ENCODE peak calls at places on chromosomes 12 and 14, in six cellular contexts. A is cardiac muscle cell, D is left ventricle myocardium inferior, C is thoracic aorta, W is pancreas, N is dorsolateral prefrontal cortex. R is an unnamed sample. For H3K27me3, the result is how much of the 10 kb centered on the place peaks cover.

GRCh38 chr12:90695415-90695814 is 259.6 kb downstream of the CCER1 start:
- DNase-seq in A (peak), D (no peak), W (no peak), C (no peak), N (no peak), R (no peak)

GRCh38 chr12:66971816-66972215 is 292.9 kb upstream of the GRIP1 start:
- DNase-seq in D (no peak), A (no peak), C (no peak), N (no peak), W (no peak), R (no peak)

GRCh38 chr14:42368234-42368633 is 761.6 kb downstream of the LRFN5 start:
- DNase-seq in C (no peak), D (no peak), W (no peak), N (no peak), A (no peak), R (no peak)

GRCh38 chr12:122106891-122107660 is 28.5 kb downstream of the MLXIP start:
- DNase-seq in D (peak), W (peak), A (peak), C (no peak), N (no peak), R (no peak)

GRCh38 chr12:86445361-86445760 is 189.2 kb upstream of the MGAT4C start:
- DNase-seq in W (no peak), C (no peak), N (no peak), A (peak), D (no peak), R (no peak)

GRCh38 chr14:55518391-55518790 is 61.6 kb upstream of the KTN1 start:
- DNase-seq in A (peak), W (no peak), C (no peak), N (no peak), D (no peak), R (no peak)

GRCh38 chr12:123713398-123714301 is 1.5 kb downstream of the ATP6V0A2 start:
- DNase-seq in C (no peak), A (peak), N (no peak), W (no peak), D (no peak), R (peak)

GRCh38 chr12:102510031-102510430 is 29.7 kb upstream of the IGF1 start:
- DNase-seq in W (no peak), N (no peak), D (no peak), A (no peak), C (no peak), R (no peak)

GRCh38 chr12:1815814-1816729 is 4.3 kb upstream of the LRTM2 start:
- DNase-seq in W (no peak), A (peak), N (no peak), C (no peak), D (no peak), R (no peak)

GRCh38 chr14:46054526-46054925 is 597.1 kb downstream of the RPL10L start:
- DNase-seq in D (no peak), A (peak), W (no peak), C (no peak), N (no peak), R (no peak)

GRCh38 chr14:25220514-25220913 is 170.6 kb upstream of the STXBP6 start:
- DNase-seq in N (no peak), W (no peak), A (no peak), D (no peak), C (no peak), R (no peak)

GRCh38 chr12:43758247-43758727 is 303 bp downstream of the PUS7L start:
- DNase-seq in D (no peak), A (peak), C (no peak), W (no peak), N (peak), R (no peak)

GRCh38 chr14:71524321-71524982 is 407.8 kb upstream of the RGS6 start:
- DNase-seq in N (no peak), A (no peak), C (no peak), W (no peak), D (no peak), R (no peak)

GRCh38 chr14:104171029-104171697 is 32.8 kb downstream of the KIF26A start:
- DNase-seq in N (no peak), A (no peak), C (no peak), W (peak), D (no peak), R (no peak)

GRCh38 chr14:75595211-75595610 is 16.8 kb downstream of the FLVCR2 start:
- DNase-seq in W (no peak), A (no peak), N (no peak), D (no peak), C (no peak), R (no peak)

GRCh38 chr14:20632831-20633771 is 8.4 kb downstream of the OR6S1 start:
- DNase-seq in C (no peak), W (peak), D (no peak), N (peak), A (peak), R (no peak)

GRCh38 chr14:20631023-20631820 is 10.3 kb downstream of the OR6S1 start:
- DNase-seq in A (peak), N (peak), D (no peak), C (no peak), W (peak), R (no peak)

GRCh38 chr14:20632448-20632830 is 9.1 kb downstream of the OR6S1 start:
- DNase-seq in C (no peak), W (no peak), A (no peak), D (no peak), N (no peak), R (no peak)

GRCh38 chr14:20630340-20631022 is 11.0 kb downstream of the OR6S1 start:
- DNase-seq in C (no peak), N (no peak), A (peak), W (no peak), D (no peak), R (no peak)

DNA sequence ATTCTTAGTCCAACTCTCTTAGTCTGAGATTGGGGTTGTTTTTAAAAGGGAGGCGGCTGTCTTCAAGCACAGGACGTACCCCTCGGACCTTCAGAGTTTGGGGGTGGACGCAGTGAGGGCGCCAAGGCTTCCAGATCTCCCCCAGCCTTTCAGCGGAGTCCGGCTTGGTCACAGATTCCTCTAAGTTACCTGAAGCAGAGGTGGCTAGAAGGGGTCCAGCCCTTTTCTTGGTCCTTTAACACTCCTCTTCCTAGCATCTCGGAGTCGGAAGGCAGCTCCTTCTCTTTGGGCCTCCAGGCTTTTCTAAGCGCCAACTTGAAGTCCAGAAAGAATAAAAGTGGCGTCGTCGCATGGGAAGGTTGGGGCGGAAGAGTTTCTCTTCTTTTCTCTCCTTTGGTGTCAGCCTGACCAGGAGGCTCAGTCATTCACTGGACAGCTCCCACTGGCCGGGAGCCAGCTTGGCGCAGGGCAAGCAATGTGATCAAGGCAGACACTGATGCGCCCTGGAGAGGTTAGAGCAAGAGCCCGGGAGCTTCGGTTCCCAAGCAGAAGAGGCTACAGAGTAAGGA is 9.6 kb downstream of the OR6S1 start:
- DNase-seq in D (peak), W (peak), N (peak), C (no peak), A (peak), R (no peak)
- H3K27me3 ChIP-seq in D (half or more), W (under half), N (half or more), C (under half), A (under half), R (under half)

DNA sequence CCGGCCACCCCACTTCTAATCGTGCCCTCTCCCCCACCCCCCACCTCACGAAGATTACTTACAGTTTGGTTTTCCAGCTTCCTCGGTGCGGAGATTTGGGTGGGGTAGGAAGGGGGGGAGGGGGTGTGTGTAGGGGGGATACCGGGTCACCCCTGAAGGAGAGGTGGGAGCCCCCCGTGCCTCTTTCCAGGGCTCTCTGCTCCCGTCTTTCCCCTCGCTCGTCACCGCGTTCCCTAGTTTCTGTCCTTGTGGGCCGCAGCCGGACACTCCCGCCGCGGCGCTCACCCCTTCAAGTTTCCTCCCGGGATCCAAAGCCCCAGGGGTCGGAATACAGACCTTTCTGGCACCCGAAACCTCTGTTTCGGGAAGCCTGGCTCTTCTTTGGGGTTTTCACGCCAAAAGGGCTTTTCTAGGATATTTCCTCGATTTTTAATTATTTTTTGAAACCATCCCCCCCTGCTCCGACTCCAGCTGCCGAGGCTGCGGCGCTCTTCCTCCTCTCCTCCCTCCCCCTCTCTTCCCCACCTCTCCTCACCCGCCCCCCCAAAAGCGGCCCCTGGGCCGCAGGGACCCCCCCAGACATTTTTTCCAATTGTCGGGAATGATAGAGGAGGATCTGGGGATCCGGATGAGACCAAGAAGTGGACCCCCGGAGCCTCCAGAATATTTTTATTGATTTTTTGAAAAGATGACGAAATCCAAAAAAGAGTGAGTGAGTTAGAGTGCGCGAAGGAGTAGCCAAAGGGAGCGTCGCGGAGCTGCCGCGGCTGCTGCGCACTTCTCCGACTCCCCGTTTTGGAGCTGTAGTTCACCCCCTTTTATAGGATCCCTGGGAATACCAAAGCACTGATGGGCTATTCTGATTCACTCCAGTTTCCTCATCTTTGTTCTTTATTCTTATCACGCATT is 1.7 kb downstream of the CCND2 start:
- DNase-seq in W (no peak), C (no peak), A (no peak), N (no peak), D (no peak), R (no peak)
- H3K27me3 ChIP-seq in W (under half), C (under half), A (under half), N (under half), D (half or more), R (under half)

DNA sequence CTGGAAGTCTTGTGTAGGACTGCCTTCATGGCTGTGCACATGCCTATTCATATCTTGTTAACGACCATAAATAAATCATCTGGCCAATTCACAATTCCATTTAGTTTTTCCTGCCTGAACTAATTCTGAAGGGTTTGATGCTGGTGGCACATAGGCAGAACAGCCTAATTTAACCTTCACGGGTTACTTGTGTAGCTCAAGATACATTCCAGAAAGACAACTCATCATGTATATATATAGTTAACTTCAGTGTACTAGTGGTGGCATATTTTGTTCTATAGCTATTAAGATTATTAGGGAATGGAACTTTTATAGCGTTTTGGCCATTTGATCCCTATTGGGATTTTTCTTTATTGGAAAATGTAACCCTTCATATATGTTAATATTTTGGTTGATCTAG is 31.4 kb downstream of the CFAP54 start:
- DNase-seq in N (no peak), D (no peak), A (no peak), W (no peak), C (no peak), R (no peak)
- H3K27me3 ChIP-seq in N (under half), D (under half), A (under half), W (under half), C (under half), R (under half)

GRCh38 chr12:113456199-113456598 is 15.5 kb downstream of the LHX5 start:
- DNase-seq in D (no peak), N (no peak), C (no peak), W (no peak), A (no peak), R (no peak)

GRCh38 chr12:113459981-113460380 is 11.7 kb downstream of the LHX5 start:
- DNase-seq in D (no peak), A (no peak), W (no peak), N (no peak), C (no peak), R (no peak)

GRCh38 chr12:113461666-113462065 is 10.0 kb downstream of the LHX5 start:
- DNase-seq in C (no peak), A (peak), W (no peak), N (no peak), D (no peak), R (no peak)

GRCh38 chr12:113456761-113457160 is 14.9 kb downstream of the LHX5 start:
- DNase-seq in W (no peak), N (no peak), C (no peak), D (no peak), A (no peak), R (no peak)

DNA sequence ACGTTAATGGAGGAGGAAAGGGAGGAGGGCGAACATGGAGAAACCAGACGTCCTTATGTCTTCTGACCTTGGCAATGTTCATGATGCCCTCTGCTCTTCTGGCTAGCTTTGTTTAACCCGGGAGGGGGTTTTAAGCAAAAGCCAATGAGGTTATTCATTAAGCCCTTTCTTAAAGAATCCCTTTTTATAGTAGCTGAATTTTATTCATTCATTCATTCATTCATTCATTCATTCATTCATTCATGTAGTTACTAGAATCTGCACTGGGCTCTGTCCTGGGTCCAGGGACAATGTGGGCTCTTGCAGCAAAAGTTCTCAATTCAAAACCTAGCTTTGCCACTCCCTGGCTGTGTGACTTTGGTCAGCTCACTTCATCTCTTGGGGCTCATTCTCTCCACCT is 14.0 kb downstream of the LHX5 start:
- DNase-seq in D (no peak), C (no peak), N (no peak), W (no peak), A (no peak), R (no peak)
- H3K27me3 ChIP-seq in D (half or more), C (under half), N (under half), W (under half), A (half or more), R (under half)

DNA sequence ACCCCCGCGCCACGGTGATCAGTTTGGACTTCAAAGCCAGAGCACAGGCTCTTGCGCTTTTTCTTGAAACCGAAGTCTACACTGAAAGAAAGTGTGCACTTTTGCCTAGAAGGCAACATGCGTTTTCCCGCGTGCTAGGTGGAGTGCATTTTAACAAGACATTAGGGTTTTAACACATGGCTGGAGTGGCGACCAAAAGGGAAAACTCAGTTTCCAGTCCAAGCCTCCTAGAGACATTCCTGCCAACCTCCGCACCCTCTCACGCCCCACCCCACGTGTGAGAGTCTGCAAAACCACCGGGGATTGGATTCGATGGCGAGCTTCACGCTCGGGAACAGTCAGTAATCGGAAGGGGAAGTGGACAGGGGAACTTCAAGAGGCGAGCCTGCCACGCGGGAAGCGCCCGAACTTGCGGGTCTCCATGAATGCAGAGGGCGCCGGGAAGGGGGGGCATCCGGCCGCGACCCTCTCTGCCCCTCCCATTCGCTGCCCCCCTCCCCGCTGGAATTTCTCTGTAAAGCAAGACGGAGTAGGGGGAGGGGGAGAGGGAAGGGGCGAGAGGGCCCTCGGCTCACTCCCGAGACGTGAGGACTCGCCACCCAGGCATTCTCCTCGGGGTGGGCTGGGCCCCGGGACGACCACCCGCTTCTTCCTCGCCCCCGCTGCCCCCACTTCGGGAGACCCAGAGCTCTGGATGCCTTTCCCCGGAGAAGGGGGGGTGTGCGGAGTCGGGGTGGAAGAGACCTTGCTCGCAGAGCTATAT is 2.7 kb upstream of the CCND2 start:
- DNase-seq in W (peak), C (no peak), N (no peak), D (peak), A (no peak), R (peak)
- H3K27me3 ChIP-seq in W (under half), C (under half), N (under half), D (half or more), A (under half), R (under half)

DNA sequence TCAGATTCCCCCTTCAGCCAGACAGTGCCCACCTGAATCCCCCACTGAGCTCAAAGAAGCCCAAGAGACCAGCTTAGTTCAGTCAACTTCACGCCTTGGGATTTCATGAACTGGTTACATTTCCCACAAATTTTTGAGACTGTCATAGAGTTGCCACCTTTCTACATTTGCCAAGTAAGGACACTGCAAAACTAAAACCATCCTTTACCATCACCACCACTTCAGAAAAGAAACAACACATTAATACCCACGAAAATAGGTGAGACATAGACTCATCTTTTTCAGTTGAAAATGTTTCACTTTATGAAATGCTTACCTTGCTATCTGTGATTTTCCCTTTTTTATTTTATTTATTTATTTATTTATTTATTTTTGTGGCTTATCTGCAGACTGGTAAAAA is 16.1 kb downstream of the CMKLR1 start:
- DNase-seq in A (no peak), W (no peak), C (no peak), D (no peak), N (no peak), R (no peak)
- H3K27me3 ChIP-seq in A (under half), W (under half), C (under half), D (under half), N (under half), R (under half)

DNA sequence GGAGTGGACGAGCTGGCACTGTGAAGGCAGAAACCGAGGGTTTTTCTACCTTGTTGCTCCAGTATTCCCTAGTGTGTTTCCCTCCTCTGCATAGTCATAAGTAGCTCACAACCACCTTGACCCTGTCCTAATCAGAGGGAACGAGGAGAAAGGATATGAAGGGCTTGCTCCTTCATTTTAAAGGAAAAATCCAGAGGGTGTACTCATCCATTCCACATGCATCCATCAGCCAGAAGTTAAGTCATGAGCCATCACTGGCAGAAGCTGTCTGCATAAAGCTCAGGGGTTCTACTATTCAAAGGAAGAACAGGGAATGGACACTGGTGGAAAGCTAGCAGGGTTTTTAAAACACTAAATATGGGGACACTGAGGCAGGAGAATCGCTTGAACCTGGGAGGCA is 84.3 kb upstream of the FOXN3 start:
- DNase-seq in W (no peak), A (no peak), D (no peak), N (no peak), C (no peak), R (no peak)
- H3K27me3 ChIP-seq in W (under half), A (under half), D (under half), N (under half), C (under half), R (under half)

R was measured in ascending aorta.